ENCODE peak calls at places on chromosomes 16 and 17, in seven cellular contexts. One of them, this sample, is unnamed.

GRCh38 chr16:56892705-56893104 is 27.7 kb downstream of the SLC12A3 start:
- DNase-seq in NCI-H1048: no peak
- DNase-seq in IMR-90: no peak
- DNase-seq in KBM-7: no peak
- DNase-seq in cardiac fibroblast: no peak
- DNase-seq in T47D: no peak
- DNase-seq in activated T-cell treated with anti-CD3 and anti-CD28 coated beads for 1 hour: no peak
- DNase-seq in this sample: no peak

GRCh38 chr17:17886747-17887146 is 50.0 kb upstream of the SREBF1 start:
- DNase-seq in T47D: peak
- DNase-seq in KBM-7: no peak
- DNase-seq in NCI-H1048: no peak
- DNase-seq in cardiac fibroblast: no peak
- DNase-seq in activated T-cell treated with anti-CD3 and anti-CD28 coated beads for 1 hour: no peak
- DNase-seq in IMR-90: no peak
- DNase-seq in this sample: no peak

GRCh38 chr16:67967183-67967955 is 1.1 kb downstream of the SLC12A4 start:
- DNase-seq in IMR-90: no peak
- DNase-seq in T47D: peak
- DNase-seq in NCI-H1048: no peak
- DNase-seq in activated T-cell treated with anti-CD3 and anti-CD28 coated beads for 1 hour: no peak
- DNase-seq in KBM-7: peak
- DNase-seq in cardiac fibroblast: no peak
- DNase-seq in this sample: no peak

GRCh38 chr16:51924744-51925143 is 622.2 kb downstream of the TOX3 start:
- DNase-seq in KBM-7: no peak
- DNase-seq in IMR-90: no peak
- DNase-seq in activated T-cell treated with anti-CD3 and anti-CD28 coated beads for 1 hour: no peak
- DNase-seq in cardiac fibroblast: no peak
- DNase-seq in NCI-H1048: no peak
- DNase-seq in T47D: no peak
- DNase-seq in this sample: no peak

GRCh38 chr17:7403043-7403901 is 625 bp downstream of the TMEM256 start:
- DNase-seq in T47D: no peak
- DNase-seq in activated T-cell treated with anti-CD3 and anti-CD28 coated beads for 1 hour: no peak
- DNase-seq in KBM-7: no peak
- DNase-seq in IMR-90: no peak
- DNase-seq in cardiac fibroblast: no peak
- DNase-seq in NCI-H1048: no peak
- DNase-seq in this sample: peak

GRCh38 chr16:8708546-8708945 is 34.1 kb downstream of the ABAT start:
- DNase-seq in IMR-90: no peak
- DNase-seq in KBM-7: no peak
- DNase-seq in cardiac fibroblast: no peak
- DNase-seq in NCI-H1048: no peak
- DNase-seq in activated T-cell treated with anti-CD3 and anti-CD28 coated beads for 1 hour: no peak
- DNase-seq in T47D: no peak
- DNase-seq in this sample: no peak

GRCh38 chr17:36535669-36536081 is 888 bp downstream of the PIGW start:
- DNase-seq in KBM-7: no peak
- DNase-seq in activated T-cell treated with anti-CD3 and anti-CD28 coated beads for 1 hour: no peak
- DNase-seq in IMR-90: no peak
- DNase-seq in T47D: no peak
- DNase-seq in NCI-H1048: no peak
- DNase-seq in cardiac fibroblast: no peak
- DNase-seq in this sample: no peak

GRCh38 chr16:468072-468821 is 42.8 kb downstream of the RAB11FIP3 start:
- DNase-seq in T47D: no peak
- DNase-seq in NCI-H1048: no peak
- DNase-seq in activated T-cell treated with anti-CD3 and anti-CD28 coated beads for 1 hour: no peak
- DNase-seq in IMR-90: no peak
- DNase-seq in KBM-7: no peak
- DNase-seq in cardiac fibroblast: no peak
- DNase-seq in this sample: no peak

GRCh38 chr17:44830359-44831269 is 527 bp upstream of the GJC1 start:
- DNase-seq in KBM-7: peak
- DNase-seq in IMR-90: no peak
- DNase-seq in T47D: peak
- DNase-seq in NCI-H1048: no peak
- DNase-seq in activated T-cell treated with anti-CD3 and anti-CD28 coated beads for 1 hour: no peak
- DNase-seq in cardiac fibroblast: peak
- DNase-seq in this sample: peak

GRCh38 chr16:27853101-27853500 is 210.4 kb downstream of the GSG1L start:
- DNase-seq in NCI-H1048: no peak
- DNase-seq in KBM-7: no peak
- DNase-seq in IMR-90: no peak
- DNase-seq in cardiac fibroblast: no peak
- DNase-seq in activated T-cell treated with anti-CD3 and anti-CD28 coated beads for 1 hour: no peak
- DNase-seq in T47D: no peak
- DNase-seq in this sample: no peak

GRCh38 chr17:47338026-47338425 is 14.3 kb downstream of the EFCAB13 start:
- DNase-seq in KBM-7: no peak
- DNase-seq in IMR-90: no peak
- DNase-seq in cardiac fibroblast: no peak
- DNase-seq in NCI-H1048: no peak
- DNase-seq in T47D: no peak
- DNase-seq in activated T-cell treated with anti-CD3 and anti-CD28 coated beads for 1 hour: no peak
- DNase-seq in this sample: no peak

GRCh38 chr16:11051430-11052079 is 107.2 kb downstream of the CLEC16A start:
- DNase-seq in NCI-H1048: no peak
- DNase-seq in T47D: no peak
- DNase-seq in KBM-7: no peak
- DNase-seq in activated T-cell treated with anti-CD3 and anti-CD28 coated beads for 1 hour: no peak
- DNase-seq in IMR-90: no peak
- DNase-seq in cardiac fibroblast: no peak
- DNase-seq in this sample: no peak

GRCh38 chr17:42720996-42721583 is 23.8 kb downstream of the EZH1 start:
- DNase-seq in KBM-7: peak
- DNase-seq in T47D: peak
- DNase-seq in cardiac fibroblast: peak
- DNase-seq in NCI-H1048: peak
- DNase-seq in IMR-90: peak
- DNase-seq in activated T-cell treated with anti-CD3 and anti-CD28 coated beads for 1 hour: no peak
- DNase-seq in this sample: peak

GRCh38 chr16:12410842-12411490 is 392.7 kb downstream of the CPPED1 start:
- DNase-seq in IMR-90: no peak
- DNase-seq in KBM-7: peak
- DNase-seq in NCI-H1048: no peak
- DNase-seq in T47D: peak
- DNase-seq in cardiac fibroblast: no peak
- DNase-seq in activated T-cell treated with anti-CD3 and anti-CD28 coated beads for 1 hour: no peak
- DNase-seq in this sample: no peak

GRCh38 chr17:60678118-60678444 is 430 bp downstream of the BCAS3 start:
- DNase-seq in cardiac fibroblast: no peak
- DNase-seq in NCI-H1048: no peak
- DNase-seq in activated T-cell treated with anti-CD3 and anti-CD28 coated beads for 1 hour: no peak
- DNase-seq in KBM-7: no peak
- DNase-seq in T47D: peak
- DNase-seq in IMR-90: no peak
- DNase-seq in this sample: peak

GRCh38 chr17:29143894-29144293 is 36.3 kb downstream of the MYO18A start:
- DNase-seq in T47D: peak
- DNase-seq in IMR-90: peak
- DNase-seq in cardiac fibroblast: peak
- DNase-seq in KBM-7: peak
- DNase-seq in NCI-H1048: no peak
- DNase-seq in activated T-cell treated with anti-CD3 and anti-CD28 coated beads for 1 hour: no peak
- DNase-seq in this sample: peak

GRCh38 chr17:55273579-55274370 is 9.0 kb downstream of the HLF start:
- DNase-seq in cardiac fibroblast: peak
- DNase-seq in T47D: peak
- DNase-seq in IMR-90: no peak
- DNase-seq in KBM-7: no peak
- DNase-seq in NCI-H1048: no peak
- DNase-seq in activated T-cell treated with anti-CD3 and anti-CD28 coated beads for 1 hour: no peak
- DNase-seq in this sample: no peak

GRCh38 chr17:73595068-73595865 is 49.0 kb downstream of the SDK2 start:
- DNase-seq in KBM-7: peak
- DNase-seq in T47D: peak
- DNase-seq in cardiac fibroblast: no peak
- DNase-seq in NCI-H1048: no peak
- DNase-seq in IMR-90: no peak
- DNase-seq in activated T-cell treated with anti-CD3 and anti-CD28 coated beads for 1 hour: no peak
- DNase-seq in this sample: peak

GRCh38 chr16:83813818-83814653 is 6.3 kb downstream of the HSBP1 start:
- DNase-seq in T47D: peak
- DNase-seq in cardiac fibroblast: peak
- DNase-seq in activated T-cell treated with anti-CD3 and anti-CD28 coated beads for 1 hour: no peak
- DNase-seq in IMR-90: peak
- DNase-seq in KBM-7: peak
- DNase-seq in NCI-H1048: no peak
- DNase-seq in this sample: no peak

GRCh38 chr16:15523092-15523541 is 88.7 kb downstream of the BMERB1 start:
- DNase-seq in NCI-H1048: no peak
- DNase-seq in activated T-cell treated with anti-CD3 and anti-CD28 coated beads for 1 hour: no peak
- DNase-seq in KBM-7: peak
- DNase-seq in cardiac fibroblast: no peak
- DNase-seq in T47D: peak
- DNase-seq in IMR-90: no peak
- DNase-seq in this sample: no peak

GRCh38 chr17:70137451-70138230 is 31.7 kb upstream of the KCNJ2 start:
- DNase-seq in NCI-H1048: no peak
- DNase-seq in KBM-7: no peak
- DNase-seq in T47D: peak
- DNase-seq in IMR-90: peak
- DNase-seq in cardiac fibroblast: peak
- DNase-seq in activated T-cell treated with anti-CD3 and anti-CD28 coated beads for 1 hour: no peak
- DNase-seq in this sample: no peak

GRCh38 chr16:34078697-34079096 is 619.3 kb downstream of the TP53TG3F start:
- DNase-seq in T47D: no peak
- DNase-seq in cardiac fibroblast: peak
- DNase-seq in IMR-90: peak
- DNase-seq in activated T-cell treated with anti-CD3 and anti-CD28 coated beads for 1 hour: no peak
- DNase-seq in KBM-7: no peak
- DNase-seq in NCI-H1048: no peak
- DNase-seq in this sample: no peak

GRCh38 chr16:87186876-87187533 is 130.2 kb downstream of the C16orf95 start:
- DNase-seq in IMR-90: no peak
- DNase-seq in T47D: no peak
- DNase-seq in activated T-cell treated with anti-CD3 and anti-CD28 coated beads for 1 hour: no peak
- DNase-seq in NCI-H1048: no peak
- DNase-seq in cardiac fibroblast: no peak
- DNase-seq in KBM-7: no peak
- DNase-seq in this sample: no peak

GRCh38 chr16:87132361-87133014 is 184.7 kb downstream of the C16orf95 start:
- DNase-seq in KBM-7: no peak
- DNase-seq in T47D: no peak
- DNase-seq in NCI-H1048: no peak
- DNase-seq in activated T-cell treated with anti-CD3 and anti-CD28 coated beads for 1 hour: no peak
- DNase-seq in cardiac fibroblast: peak
- DNase-seq in IMR-90: peak
- DNase-seq in this sample: no peak

GRCh38 chr16:82011199-82011641 is at the start of gene SDR42E1:
- DNase-seq in KBM-7: no peak
- DNase-seq in cardiac fibroblast: no peak
- DNase-seq in activated T-cell treated with anti-CD3 and anti-CD28 coated beads for 1 hour: peak
- DNase-seq in NCI-H1048: no peak
- DNase-seq in T47D: no peak
- DNase-seq in IMR-90: no peak
- DNase-seq in this sample: peak

GRCh38 chr16:21301168-21301894 is 23.2 kb upstream of the CRYM start:
- DNase-seq in IMR-90: peak
- DNase-seq in KBM-7: peak
- DNase-seq in NCI-H1048: peak
- DNase-seq in T47D: peak
- DNase-seq in cardiac fibroblast: peak
- DNase-seq in activated T-cell treated with anti-CD3 and anti-CD28 coated beads for 1 hour: peak
- DNase-seq in this sample: peak

GRCh38 chr16:47276522-47276921 is 132.8 kb upstream of the NETO2 start:
- DNase-seq in cardiac fibroblast: no peak
- DNase-seq in activated T-cell treated with anti-CD3 and anti-CD28 coated beads for 1 hour: no peak
- DNase-seq in IMR-90: no peak
- DNase-seq in T47D: no peak
- DNase-seq in NCI-H1048: no peak
- DNase-seq in KBM-7: no peak
- DNase-seq in this sample: no peak

GRCh38 chr17:20009052-20009301 is 182 bp upstream of the SPECC1 start:
- DNase-seq in IMR-90: no peak
- DNase-seq in cardiac fibroblast: no peak
- DNase-seq in T47D: no peak
- DNase-seq in KBM-7: no peak
- DNase-seq in activated T-cell treated with anti-CD3 and anti-CD28 coated beads for 1 hour: peak
- DNase-seq in NCI-H1048: no peak
- DNase-seq in this sample: no peak

GRCh38 chr17:37726248-37726647 is 18.6 kb downstream of the HNF1B start:
- DNase-seq in cardiac fibroblast: no peak
- DNase-seq in NCI-H1048: no peak
- DNase-seq in KBM-7: no peak
- DNase-seq in IMR-90: peak
- DNase-seq in activated T-cell treated with anti-CD3 and anti-CD28 coated beads for 1 hour: no peak
- DNase-seq in T47D: no peak
- DNase-seq in this sample: no peak

This sample was measured in HuH-7.5.